ENCODE peak calls at places on chromosome 1, in seven cellular contexts. One of them, this sample, is unnamed.
A peak's percentile ranks its signal among the peaks of the same experiment; 100 is the strongest.

GRCh38 chr1:56339786-56340465 is 239.4 kb downstream of the PLPP3 start:
- DNase-seq in upper lobe of right lung: no peak
- DNase-seq in endothelial cell of umbilical vein: no peak
- DNase-seq in transverse colon: no peak
- DNase-seq in neural progenitor cell: no peak
- DNase-seq in cardiac muscle cell: no peak
- DNase-seq in GM12878: no peak
- DNase-seq in this sample: no peak

GRCh38 chr1:81967957-81968356 is 167.2 kb downstream of the ADGRL2 start:
- DNase-seq in upper lobe of right lung: no peak
- DNase-seq in neural progenitor cell: no peak
- DNase-seq in cardiac muscle cell: no peak
- DNase-seq in GM12878: no peak
- DNase-seq in endothelial cell of umbilical vein: no peak
- DNase-seq in transverse colon: no peak
- DNase-seq in this sample: no peak

GRCh38 chr1:172658871-172659453 is at the start of gene FASLG:
- DNase-seq in neural progenitor cell: no peak
- DNase-seq in endothelial cell of umbilical vein: no peak
- DNase-seq in upper lobe of right lung: no peak
- DNase-seq in GM12878: no peak
- DNase-seq in cardiac muscle cell: no peak
- DNase-seq in transverse colon: no peak
- DNase-seq in this sample: no peak

GRCh38 chr1:185837711-185838110 is 103.5 kb downstream of the HMCN1 start:
- DNase-seq in transverse colon: no peak
- DNase-seq in endothelial cell of umbilical vein: no peak
- DNase-seq in GM12878: no peak
- DNase-seq in upper lobe of right lung: no peak
- DNase-seq in neural progenitor cell: no peak
- DNase-seq in cardiac muscle cell: no peak
- DNase-seq in this sample: no peak

GRCh38 chr1:27959792-27960603 is at the start of gene XKR8:
- DNase-seq in cardiac muscle cell: peak; percentile 79
- DNase-seq in neural progenitor cell: peak; percentile 94
- DNase-seq in transverse colon: peak; percentile 89
- DNase-seq in endothelial cell of umbilical vein: peak; percentile 74
- DNase-seq in upper lobe of right lung: peak; percentile 94
- DNase-seq in GM12878: peak; percentile 31
- DNase-seq in this sample: peak; percentile 90

GRCh38 chr1:145858238-145858936 is 494 bp downstream of the PIAS3 start:
- DNase-seq in transverse colon: peak; percentile 75
- DNase-seq in cardiac muscle cell: peak; percentile 65
- DNase-seq in endothelial cell of umbilical vein: no peak
- DNase-seq in upper lobe of right lung: peak; percentile 82
- DNase-seq in GM12878: no peak
- DNase-seq in neural progenitor cell: peak; percentile 89
- DNase-seq in this sample: peak; percentile 73

GRCh38 chr1:1247341-1247913 is 905 bp upstream of the C1QTNF12 start:
- DNase-seq in neural progenitor cell: no peak
- DNase-seq in endothelial cell of umbilical vein: no peak
- DNase-seq in cardiac muscle cell: no peak
- DNase-seq in transverse colon: no peak
- DNase-seq in upper lobe of right lung: no peak
- DNase-seq in GM12878: no peak
- DNase-seq in this sample: no peak

GRCh38 chr1:160708821-160709220 is 2.8 kb downstream of the CD48 start:
- DNase-seq in upper lobe of right lung: no peak
- DNase-seq in cardiac muscle cell: no peak
- DNase-seq in endothelial cell of umbilical vein: no peak
- DNase-seq in GM12878: no peak
- DNase-seq in transverse colon: no peak
- DNase-seq in neural progenitor cell: no peak
- DNase-seq in this sample: no peak

GRCh38 chr1:8091691-8092090 is 65.6 kb upstream of the ERRFI1 start:
- DNase-seq in upper lobe of right lung: no peak
- DNase-seq in neural progenitor cell: no peak
- DNase-seq in GM12878: no peak
- DNase-seq in cardiac muscle cell: no peak
- DNase-seq in endothelial cell of umbilical vein: no peak
- DNase-seq in transverse colon: no peak
- DNase-seq in this sample: no peak

GRCh38 chr1:8092603-8093141 is 66.6 kb upstream of the ERRFI1 start:
- DNase-seq in cardiac muscle cell: no peak
- DNase-seq in upper lobe of right lung: no peak
- DNase-seq in neural progenitor cell: no peak
- DNase-seq in transverse colon: no peak
- DNase-seq in endothelial cell of umbilical vein: no peak
- DNase-seq in GM12878: no peak
- DNase-seq in this sample: no peak

GRCh38 chr1:8093221-8093980 is 67.3 kb upstream of the ERRFI1 start:
- DNase-seq in transverse colon: peak; percentile 35
- DNase-seq in neural progenitor cell: no peak
- DNase-seq in endothelial cell of umbilical vein: no peak
- DNase-seq in GM12878: no peak
- DNase-seq in cardiac muscle cell: no peak
- DNase-seq in upper lobe of right lung: no peak
- DNase-seq in this sample: no peak

GRCh38 chr1:8089535-8090228 is 63.6 kb upstream of the ERRFI1 start:
- DNase-seq in upper lobe of right lung: no peak
- DNase-seq in GM12878: no peak
- DNase-seq in transverse colon: no peak
- DNase-seq in neural progenitor cell: no peak
- DNase-seq in endothelial cell of umbilical vein: peak; percentile 47
- DNase-seq in cardiac muscle cell: no peak
- DNase-seq in this sample: no peak

DNA sequence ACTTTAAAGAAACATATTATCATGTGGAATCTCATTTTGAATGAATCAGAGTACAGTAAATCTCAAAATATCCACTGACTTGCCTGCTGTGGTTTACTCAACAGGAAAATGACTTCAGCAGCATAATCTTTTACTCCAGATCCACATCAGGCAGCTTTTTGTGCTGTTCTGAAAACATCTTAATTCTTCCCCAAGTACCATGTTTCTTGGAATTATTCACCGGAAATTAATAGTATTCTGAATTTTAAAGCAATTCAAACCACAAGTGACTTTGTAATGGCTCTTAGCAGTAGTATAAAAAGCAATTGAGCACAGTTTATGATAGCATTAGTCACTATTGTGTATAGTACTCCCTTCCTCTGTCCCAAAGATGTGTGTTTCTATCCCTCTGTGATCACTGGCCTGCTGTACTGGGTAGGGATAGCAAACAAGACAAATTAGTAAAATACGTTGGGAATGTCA is 64.2 kb upstream of the ERRFI1 start:
- DNase-seq in cardiac muscle cell: no peak
- DNase-seq in transverse colon: no peak
- DNase-seq in GM12878: no peak
- DNase-seq in neural progenitor cell: no peak
- DNase-seq in endothelial cell of umbilical vein: peak; percentile 95
- DNase-seq in upper lobe of right lung: no peak
- DNase-seq in this sample: no peak
- H3K4me1 ChIP-seq in cardiac muscle cell: no peaks in the 10 kb centered on the region
- H3K4me1 ChIP-seq in transverse colon: peaks cover 13% of the 10 kb centered on the region
- H3K4me1 ChIP-seq in GM12878: no peaks in the 10 kb centered on the region
- H3K4me1 ChIP-seq in neural progenitor cell: no peaks in the 10 kb centered on the region
- H3K4me1 ChIP-seq in endothelial cell of umbilical vein: peaks cover 42% of the 10 kb centered on the region
- H3K4me1 ChIP-seq in upper lobe of right lung: peaks cover 3% of the 10 kb centered on the region
- H3K4me1 ChIP-seq in this sample: peaks cover 24% of the 10 kb centered on the region

DNA sequence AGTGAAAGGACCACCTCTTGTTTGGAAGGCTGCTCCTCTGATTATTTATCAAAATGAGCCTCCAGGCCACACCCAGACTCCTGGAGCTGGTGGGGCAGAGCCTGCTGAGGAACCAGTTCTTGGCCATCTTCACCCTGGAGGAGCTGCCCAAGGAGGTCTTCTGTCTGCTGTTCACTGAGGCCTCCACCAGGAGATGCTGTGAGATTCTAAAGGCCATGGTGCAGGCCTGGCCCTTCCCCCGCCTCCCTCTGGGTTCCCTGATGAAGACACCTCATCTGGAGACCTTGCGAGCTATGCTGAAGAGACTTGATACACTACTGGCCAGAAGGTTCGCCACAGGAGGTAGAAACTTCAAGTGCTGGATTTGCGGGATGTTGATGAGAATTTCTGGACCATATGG is 61.7 kb upstream of the GJA8 start:
- DNase-seq in transverse colon: no peak
- DNase-seq in neural progenitor cell: no peak
- DNase-seq in endothelial cell of umbilical vein: peak; percentile 11
- DNase-seq in cardiac muscle cell: no peak
- DNase-seq in GM12878: no peak
- DNase-seq in upper lobe of right lung: no peak
- DNase-seq in this sample: no peak
- TF ChIP-seq CTCF in transverse colon: no peak
- TF ChIP-seq CTCF in neural progenitor cell: no peak
- TF ChIP-seq CTCF in endothelial cell of umbilical vein: peak; percentile 45
- TF ChIP-seq CTCF in cardiac muscle cell: peak; percentile 20
- TF ChIP-seq CTCF in GM12878: peak; percentile 2
- TF ChIP-seq CTCF in upper lobe of right lung: no peak
- TF ChIP-seq CTCF in this sample: peak; percentile 7

GRCh38 chr1:112849967-112850641 is 105.9 kb downstream of the SLC16A1 start:
- DNase-seq in endothelial cell of umbilical vein: no peak
- DNase-seq in neural progenitor cell: no peak
- DNase-seq in cardiac muscle cell: no peak
- DNase-seq in GM12878: no peak
- DNase-seq in transverse colon: no peak
- DNase-seq in upper lobe of right lung: no peak
- DNase-seq in this sample: no peak
- H3K4me3 ChIP-seq in endothelial cell of umbilical vein: peak overlapping the region; percentile 21
- H3K4me3 ChIP-seq in neural progenitor cell: peak overlapping the region; percentile 39
- H3K4me3 ChIP-seq in cardiac muscle cell: peak overlapping the region; percentile 18
- H3K4me3 ChIP-seq in GM12878: no peak overlapping the region
- H3K4me3 ChIP-seq in transverse colon: peak overlapping the region; percentile 59
- H3K4me3 ChIP-seq in upper lobe of right lung: peak overlapping the region; percentile 32
- H3K4me3 ChIP-seq in this sample: peak overlapping the region; percentile 44

DNA sequence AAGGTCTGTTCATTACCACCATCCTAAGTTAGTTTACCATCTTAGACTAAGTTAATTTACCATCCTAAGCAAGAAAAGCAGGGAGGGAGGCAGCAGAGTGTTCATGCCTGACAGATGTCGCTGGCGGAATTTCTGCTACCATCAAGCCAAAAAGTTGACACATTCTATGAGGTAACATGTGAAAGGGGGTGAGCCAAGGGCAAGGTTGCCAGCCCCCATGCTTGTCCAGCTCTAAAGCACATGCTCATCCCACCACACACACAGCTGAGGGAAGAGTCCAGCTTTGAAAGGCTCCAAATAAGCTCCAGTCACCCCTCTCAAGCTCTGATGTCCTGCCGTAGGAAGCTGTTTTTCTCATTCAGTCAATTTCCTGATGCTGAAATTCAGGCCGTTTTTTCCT is 46.3 kb downstream of the EIF2D start:
- DNase-seq in neural progenitor cell: no peak
- DNase-seq in cardiac muscle cell: no peak
- DNase-seq in endothelial cell of umbilical vein: no peak
- DNase-seq in GM12878: no peak
- DNase-seq in transverse colon: no peak
- DNase-seq in upper lobe of right lung: no peak
- DNase-seq in this sample: no peak
- H3K4me1 ChIP-seq in neural progenitor cell: peaks cover 7% of the 10 kb centered on the region
- H3K4me1 ChIP-seq in cardiac muscle cell: peaks cover 31% of the 10 kb centered on the region
- H3K4me1 ChIP-seq in endothelial cell of umbilical vein: peaks cover 5% of the 10 kb centered on the region
- H3K4me1 ChIP-seq in GM12878: peaks cover 58% of the 10 kb centered on the region
- H3K4me1 ChIP-seq in transverse colon: peaks cover 7% of the 10 kb centered on the region
- H3K4me1 ChIP-seq in upper lobe of right lung: peaks cover 18% of the 10 kb centered on the region
- H3K4me1 ChIP-seq in this sample: peaks cover 60% of the 10 kb centered on the region

GRCh38 chr1:170012920-170013319 is 61.6 kb downstream of the KIFAP3 start:
- DNase-seq in neural progenitor cell: no peak
- DNase-seq in GM12878: no peak
- DNase-seq in transverse colon: no peak
- DNase-seq in cardiac muscle cell: no peak
- DNase-seq in upper lobe of right lung: no peak
- DNase-seq in endothelial cell of umbilical vein: no peak
- DNase-seq in this sample: no peak

GRCh38 chr1:170010443-170010842 is 64.1 kb downstream of the KIFAP3 start:
- DNase-seq in GM12878: no peak
- DNase-seq in transverse colon: peak; percentile 14
- DNase-seq in neural progenitor cell: peak; percentile 65
- DNase-seq in endothelial cell of umbilical vein: peak; percentile 48
- DNase-seq in upper lobe of right lung: no peak
- DNase-seq in cardiac muscle cell: peak; percentile 67
- DNase-seq in this sample: no peak
- TF ChIP-seq CTCF in GM12878: peak; percentile 46
- TF ChIP-seq CTCF in transverse colon: no peak
- TF ChIP-seq CTCF in neural progenitor cell: peak; percentile 63
- TF ChIP-seq CTCF in endothelial cell of umbilical vein: no peak
- TF ChIP-seq CTCF in upper lobe of right lung: peak; percentile 41
- TF ChIP-seq CTCF in cardiac muscle cell: peak; percentile 53
- TF ChIP-seq CTCF in this sample: peak; percentile 30

GRCh38 chr1:155134858-155135415 is 715 bp upstream of the SLC50A1 start:
- DNase-seq in endothelial cell of umbilical vein: peak; percentile 96
- DNase-seq in transverse colon: peak; percentile 95
- DNase-seq in GM12878: no peak
- DNase-seq in upper lobe of right lung: peak; percentile 95
- DNase-seq in neural progenitor cell: peak; percentile 75
- DNase-seq in cardiac muscle cell: peak; percentile 76
- DNase-seq in this sample: peak; percentile 93

GRCh38 chr1:155135416-155136197 is at the start of gene SLC50A1:
- DNase-seq in neural progenitor cell: peak; percentile 99
- DNase-seq in endothelial cell of umbilical vein: peak; percentile 97
- DNase-seq in cardiac muscle cell: peak; percentile 98
- DNase-seq in upper lobe of right lung: peak; percentile 98
- DNase-seq in GM12878: peak; percentile 66
- DNase-seq in transverse colon: peak; percentile 96
- DNase-seq in this sample: peak; percentile 97

GRCh38 chr1:155136728-155137127 is 1.1 kb downstream of the SLC50A1 start:
- DNase-seq in transverse colon: peak; percentile 57
- DNase-seq in endothelial cell of umbilical vein: peak; percentile 39
- DNase-seq in GM12878: no peak
- DNase-seq in upper lobe of right lung: no peak
- DNase-seq in neural progenitor cell: no peak
- DNase-seq in cardiac muscle cell: no peak
- DNase-seq in this sample: no peak

GRCh38 chr1:155137550-155137949 is 1.9 kb downstream of the SLC50A1 start:
- DNase-seq in GM12878: no peak
- DNase-seq in neural progenitor cell: no peak
- DNase-seq in endothelial cell of umbilical vein: no peak
- DNase-seq in transverse colon: no peak
- DNase-seq in cardiac muscle cell: no peak
- DNase-seq in upper lobe of right lung: no peak
- DNase-seq in this sample: no peak

DNA sequence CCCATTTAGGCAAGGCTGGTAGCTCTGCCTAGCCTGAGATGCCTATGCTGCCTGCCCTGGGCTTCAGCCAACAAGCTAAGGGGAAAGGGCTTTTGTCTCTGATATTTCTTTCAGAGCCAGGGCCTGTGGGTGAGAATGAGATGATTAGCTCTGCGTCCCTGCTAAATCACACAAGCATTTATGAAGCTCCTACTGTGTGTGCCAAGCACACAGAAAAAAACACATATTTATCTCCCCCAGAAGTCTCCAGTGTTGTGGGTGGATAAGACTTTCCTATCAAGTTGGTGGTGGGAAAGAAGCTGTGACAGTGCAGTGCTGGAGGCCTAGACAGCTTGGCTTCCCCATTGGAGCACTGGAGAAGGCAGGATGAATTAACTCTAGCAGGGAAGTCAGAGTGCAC is 1.5 kb downstream of the SLC50A1 start:
- DNase-seq in endothelial cell of umbilical vein: no peak
- DNase-seq in cardiac muscle cell: no peak
- DNase-seq in GM12878: no peak
- DNase-seq in transverse colon: no peak
- DNase-seq in neural progenitor cell: no peak
- DNase-seq in upper lobe of right lung: no peak
- DNase-seq in this sample: no peak
- H3K4me3 ChIP-seq in endothelial cell of umbilical vein: no peak overlapping the region
- H3K4me3 ChIP-seq in cardiac muscle cell: no peak overlapping the region
- H3K4me3 ChIP-seq in GM12878: peak overlapping the region; percentile 90
- H3K4me3 ChIP-seq in transverse colon: peak overlapping the region; percentile 60
- H3K4me3 ChIP-seq in neural progenitor cell: peak overlapping the region; percentile 66
- H3K4me3 ChIP-seq in upper lobe of right lung: peak overlapping the region; percentile 60
- H3K4me3 ChIP-seq in this sample: peak overlapping the region; percentile 64